ENCODE peak calls at places on chromosomes 11 and 22, in six cellular contexts. G, A, O, Z, K and H are unnamed samples.
A peak's percentile ranks its signal among the peaks of the same experiment; 100 is the strongest.

GRCh38 chr22:41343717-41344116 is 38.0 kb upstream of the TEF start:
- DNase-seq in G (no peak), A (no peak), O (no peak), Z (no peak), K (no peak), H (no peak)

GRCh38 chr11:41921991-41922390 is 462.5 kb upstream of the LRRC4C start:
- DNase-seq in G (no peak), A (no peak), O (no peak), Z (no peak), K (no peak), H (peak; percentile 78)

GRCh38 chr22:19875531-19876313 is 21.0 kb upstream of the GNB1L start:
- DNase-seq in G (no peak), A (peak; percentile 32), O (no peak), Z (no peak), K (peak; percentile 60), H (no peak)

GRCh38 chr11:2931771-2932738 is 2.8 kb upstream of the PHLDA2 start:
- DNase-seq in G (no peak), A (no peak), O (no peak), Z (no peak), K (peak; percentile 65), H (no peak)

GRCh38 chr11:130002352-130002845 is at the start of gene PRDM10:
- DNase-seq in G (peak; percentile 93), A (peak; percentile 95), O (peak; percentile 98), Z (peak; percentile 91), K (peak; percentile 96), H (peak; percentile 93)

GRCh38 chr22:27804683-27805297 is 3.2 kb upstream of the MN1 start:
- DNase-seq in G (peak; percentile 62), A (peak; percentile 69), O (peak; percentile 27), Z (peak; percentile 66), K (peak; percentile 76), H (peak; percentile 12)

GRCh38 chr22:29700949-29701927 is 18.6 kb upstream of the CABP7 start:
- DNase-seq in G (peak; percentile 24), A (peak; percentile 18), O (peak; percentile 63), Z (peak; percentile 89), K (no peak), H (peak; percentile 81)

GRCh38 chr22:33722817-33723216 is 197.5 kb downstream of the LARGE1 start:
- DNase-seq in G (no peak), A (no peak), O (no peak), Z (no peak), K (no peak), H (no peak)

GRCh38 chr22:27850000-27850465 is 48.5 kb upstream of the MN1 start:
- DNase-seq in G (no peak), A (no peak), O (no peak), Z (no peak), K (no peak), H (no peak)

GRCh38 chr22:23675502-23676415 is 15.1 kb upstream of the RGL4 start:
- DNase-seq in G (peak; percentile 60), A (peak; percentile 21), O (no peak), Z (peak; percentile 75), K (peak; percentile 72), H (no peak)